ENCODE peak calls at places on chromosomes 3 and 15, in five cellular contexts. One of them, this sample, is unnamed.

GRCh38 chr3:182738583-182739514 is 54.5 kb upstream of the ATP11B start:
- DNase-seq in D721Med: no peak
- DNase-seq in progenitor cell of endocrine pancreas: no peak
- DNase-seq in uterus: no peak
- DNase-seq in caudate nucleus: no peak
- DNase-seq in this sample: no peak

GRCh38 chr3:11919390-11919789 is 72.7 kb upstream of the TAMM41 start:
- DNase-seq in uterus: no peak
- DNase-seq in caudate nucleus: no peak
- DNase-seq in progenitor cell of endocrine pancreas: no peak
- DNase-seq in D721Med: no peak
- DNase-seq in this sample: no peak

GRCh38 chr15:89136818-89137772 is 48.8 kb downstream of the ABHD2 start:
- DNase-seq in uterus: no peak
- DNase-seq in D721Med: no peak
- DNase-seq in progenitor cell of endocrine pancreas: no peak
- DNase-seq in caudate nucleus: no peak
- DNase-seq in this sample: no peak

GRCh38 chr15:56806147-56806536 is 72.8 kb upstream of the ZNF280D start:
- DNase-seq in caudate nucleus: no peak
- DNase-seq in D721Med: no peak
- DNase-seq in progenitor cell of endocrine pancreas: no peak
- DNase-seq in uterus: no peak
- DNase-seq in this sample: no peak

GRCh38 chr3:133835961-133836360 is 30.3 kb downstream of the SRPRB start:
- DNase-seq in progenitor cell of endocrine pancreas: no peak
- DNase-seq in D721Med: no peak
- DNase-seq in caudate nucleus: no peak
- DNase-seq in uterus: no peak
- DNase-seq in this sample: peak

GRCh38 chr3:151946606-151947005 is 73.2 kb downstream of the SUCNR1 start:
- DNase-seq in progenitor cell of endocrine pancreas: no peak
- DNase-seq in D721Med: no peak
- DNase-seq in caudate nucleus: no peak
- DNase-seq in uterus: no peak
- DNase-seq in this sample: no peak

GRCh38 chr15:92714071-92714456 is 58.5 kb upstream of the FAM174B start:
- DNase-seq in uterus: peak
- DNase-seq in progenitor cell of endocrine pancreas: no peak
- DNase-seq in caudate nucleus: peak
- DNase-seq in D721Med: no peak
- DNase-seq in this sample: no peak

GRCh38 chr3:65545429-65545828 is 493.3 kb downstream of the MAGI1 start:
- DNase-seq in caudate nucleus: no peak
- DNase-seq in progenitor cell of endocrine pancreas: no peak
- DNase-seq in D721Med: no peak
- DNase-seq in uterus: no peak
- DNase-seq in this sample: no peak

GRCh38 chr3:197417896-197418618 is 119.6 kb upstream of the DLG1 start:
- DNase-seq in caudate nucleus: no peak
- DNase-seq in uterus: no peak
- DNase-seq in progenitor cell of endocrine pancreas: no peak
- DNase-seq in D721Med: no peak
- DNase-seq in this sample: no peak

GRCh38 chr15:91279481-91279880 is 179.4 kb downstream of the SV2B start:
- DNase-seq in caudate nucleus: no peak
- DNase-seq in D721Med: no peak
- DNase-seq in progenitor cell of endocrine pancreas: no peak
- DNase-seq in uterus: no peak
- DNase-seq in this sample: no peak

GRCh38 chr3:125006190-125006855 is 49.5 kb downstream of the HEG1 start:
- DNase-seq in uterus: no peak
- DNase-seq in caudate nucleus: no peak
- DNase-seq in progenitor cell of endocrine pancreas: no peak
- DNase-seq in D721Med: no peak
- DNase-seq in this sample: no peak

GRCh38 chr3:168386301-168386700 is 290.6 kb upstream of the GOLIM4 start:
- DNase-seq in D721Med: no peak
- DNase-seq in caudate nucleus: no peak
- DNase-seq in progenitor cell of endocrine pancreas: no peak
- DNase-seq in uterus: no peak
- DNase-seq in this sample: no peak